ENCODE peak calls at places on chromosomes 7 and 10, in ten cellular contexts. One of them, this sample, is unnamed.

GRCh38 chr10:47073967-47074366 is 162.7 kb downstream of the PTPN20 start:
- DNase-seq in T follicular helper cell: no peak
- DNase-seq in hypothalamus: no peak
- DNase-seq in natural killer cell treated with Interleukin-12 subunit alpha and Interleukin-12 subunit beta and Interleukin-15 and Interleukin-18, amount 100 ng/mL, for 72 hours: no peak
- DNase-seq in DMS79 treated with DMSO at 0.1 percent for 48 hours: no peak
- DNase-seq in LoVo: no peak
- DNase-seq in fibroblast of lung: no peak
- DNase-seq in Calu3: no peak
- DNase-seq in cardiac fibroblast: no peak
- DNase-seq in fibroblast of the conjunctiva: no peak
- DNase-seq in this sample: no peak

GRCh38 chr10:79946270-79947082 is 2.4 kb downstream of the SFTPD start:
- DNase-seq in T follicular helper cell: no peak
- DNase-seq in hypothalamus: no peak
- DNase-seq in natural killer cell treated with Interleukin-12 subunit alpha and Interleukin-12 subunit beta and Interleukin-15 and Interleukin-18, amount 100 ng/mL, for 72 hours: no peak
- DNase-seq in DMS79 treated with DMSO at 0.1 percent for 48 hours: no peak
- DNase-seq in LoVo: no peak
- DNase-seq in fibroblast of lung: no peak
- DNase-seq in Calu3: no peak
- DNase-seq in cardiac fibroblast: no peak
- DNase-seq in fibroblast of the conjunctiva: no peak
- DNase-seq in this sample: no peak

GRCh38 chr10:34339816-34340553 is 475.1 kb downstream of the PARD3 start:
- DNase-seq in T follicular helper cell: no peak
- DNase-seq in hypothalamus: no peak
- DNase-seq in natural killer cell treated with Interleukin-12 subunit alpha and Interleukin-12 subunit beta and Interleukin-15 and Interleukin-18, amount 100 ng/mL, for 72 hours: no peak
- DNase-seq in DMS79 treated with DMSO at 0.1 percent for 48 hours: no peak
- DNase-seq in LoVo: no peak
- DNase-seq in fibroblast of lung: no peak
- DNase-seq in Calu3: no peak
- DNase-seq in cardiac fibroblast: peak; percentile 13
- DNase-seq in fibroblast of the conjunctiva: no peak
- DNase-seq in this sample: no peak

GRCh38 chr10:20185116-20185515 is 368.9 kb downstream of the PLXDC2 start:
- DNase-seq in T follicular helper cell: no peak
- DNase-seq in hypothalamus: no peak
- DNase-seq in natural killer cell treated with Interleukin-12 subunit alpha and Interleukin-12 subunit beta and Interleukin-15 and Interleukin-18, amount 100 ng/mL, for 72 hours: no peak
- DNase-seq in DMS79 treated with DMSO at 0.1 percent for 48 hours: no peak
- DNase-seq in LoVo: no peak
- DNase-seq in fibroblast of lung: peak; percentile 40
- DNase-seq in Calu3: no peak
- DNase-seq in cardiac fibroblast: peak; percentile 5
- DNase-seq in fibroblast of the conjunctiva: no peak
- DNase-seq in this sample: no peak

GRCh38 chr7:130493275-130493868 is 1.5 kb downstream of the MEST start:
- DNase-seq in T follicular helper cell: no peak
- DNase-seq in hypothalamus: no peak
- DNase-seq in natural killer cell treated with Interleukin-12 subunit alpha and Interleukin-12 subunit beta and Interleukin-15 and Interleukin-18, amount 100 ng/mL, for 72 hours: no peak
- DNase-seq in DMS79 treated with DMSO at 0.1 percent for 48 hours: peak; percentile 20
- DNase-seq in LoVo: no peak
- DNase-seq in fibroblast of lung: peak; percentile 40
- DNase-seq in Calu3: no peak
- DNase-seq in cardiac fibroblast: peak; percentile 57
- DNase-seq in fibroblast of the conjunctiva: no peak
- DNase-seq in this sample: peak; percentile 32

GRCh38 chr7:37354661-37355131 is 94.0 kb downstream of the ELMO1 start:
- DNase-seq in T follicular helper cell: no peak
- DNase-seq in hypothalamus: no peak
- DNase-seq in natural killer cell treated with Interleukin-12 subunit alpha and Interleukin-12 subunit beta and Interleukin-15 and Interleukin-18, amount 100 ng/mL, for 72 hours: no peak
- DNase-seq in DMS79 treated with DMSO at 0.1 percent for 48 hours: no peak
- DNase-seq in LoVo: no peak
- DNase-seq in fibroblast of lung: peak; percentile 11
- DNase-seq in Calu3: peak; percentile 15
- DNase-seq in cardiac fibroblast: peak; percentile 19
- DNase-seq in fibroblast of the conjunctiva: peak; percentile 40
- DNase-seq in this sample: no peak

GRCh38 chr7:101559586-101559985 is 69.5 kb downstream of the MYL10 start:
- DNase-seq in T follicular helper cell: no peak
- DNase-seq in hypothalamus: no peak
- DNase-seq in natural killer cell treated with Interleukin-12 subunit alpha and Interleukin-12 subunit beta and Interleukin-15 and Interleukin-18, amount 100 ng/mL, for 72 hours: no peak
- DNase-seq in DMS79 treated with DMSO at 0.1 percent for 48 hours: no peak
- DNase-seq in LoVo: no peak
- DNase-seq in fibroblast of lung: no peak
- DNase-seq in Calu3: no peak
- DNase-seq in cardiac fibroblast: no peak
- DNase-seq in fibroblast of the conjunctiva: no peak
- DNase-seq in this sample: no peak

GRCh38 chr7:38309555-38309954 is 36.1 kb upstream of the TARP start:
- DNase-seq in T follicular helper cell: no peak
- DNase-seq in hypothalamus: no peak
- DNase-seq in natural killer cell treated with Interleukin-12 subunit alpha and Interleukin-12 subunit beta and Interleukin-15 and Interleukin-18, amount 100 ng/mL, for 72 hours: peak; percentile 74
- DNase-seq in DMS79 treated with DMSO at 0.1 percent for 48 hours: no peak
- DNase-seq in LoVo: no peak
- DNase-seq in fibroblast of lung: no peak
- DNase-seq in Calu3: no peak
- DNase-seq in cardiac fibroblast: no peak
- DNase-seq in fibroblast of the conjunctiva: no peak
- DNase-seq in this sample: no peak

GRCh38 chr7:155543011-155543881 is 3.1 kb downstream of the CNPY1 start:
- DNase-seq in T follicular helper cell: no peak
- DNase-seq in hypothalamus: no peak
- DNase-seq in natural killer cell treated with Interleukin-12 subunit alpha and Interleukin-12 subunit beta and Interleukin-15 and Interleukin-18, amount 100 ng/mL, for 72 hours: no peak
- DNase-seq in DMS79 treated with DMSO at 0.1 percent for 48 hours: no peak
- DNase-seq in LoVo: no peak
- DNase-seq in fibroblast of lung: peak; percentile 27
- DNase-seq in Calu3: no peak
- DNase-seq in cardiac fibroblast: peak; percentile 1
- DNase-seq in fibroblast of the conjunctiva: no peak
- DNase-seq in this sample: no peak

GRCh38 chr10:46002916-46003693 is 27.3 kb downstream of the NCOA4 start:
- DNase-seq in T follicular helper cell: no peak
- DNase-seq in hypothalamus: no peak
- DNase-seq in natural killer cell treated with Interleukin-12 subunit alpha and Interleukin-12 subunit beta and Interleukin-15 and Interleukin-18, amount 100 ng/mL, for 72 hours: no peak
- DNase-seq in DMS79 treated with DMSO at 0.1 percent for 48 hours: no peak
- DNase-seq in LoVo: no peak
- DNase-seq in fibroblast of lung: peak; percentile 33
- DNase-seq in Calu3: no peak
- DNase-seq in cardiac fibroblast: no peak
- DNase-seq in fibroblast of the conjunctiva: no peak
- DNase-seq in this sample: no peak

GRCh38 chr10:27844223-27844622 is 98.6 kb upstream of the MKX start:
- DNase-seq in T follicular helper cell: no peak
- DNase-seq in hypothalamus: no peak
- DNase-seq in natural killer cell treated with Interleukin-12 subunit alpha and Interleukin-12 subunit beta and Interleukin-15 and Interleukin-18, amount 100 ng/mL, for 72 hours: no peak
- DNase-seq in DMS79 treated with DMSO at 0.1 percent for 48 hours: no peak
- DNase-seq in LoVo: no peak
- DNase-seq in fibroblast of lung: no peak
- DNase-seq in Calu3: no peak
- DNase-seq in cardiac fibroblast: no peak
- DNase-seq in fibroblast of the conjunctiva: no peak
- DNase-seq in this sample: no peak